ENCODE peak calls at places on chromosomes 1 and 21, in five cellular contexts. One of them, this sample, is unnamed.

GRCh38 chr1:156797212-156797871 is 19.3 kb downstream of the SH2D2A start:
- DNase-seq in Caco-2: peak
- DNase-seq in NCI-H1092: peak
- DNase-seq in HT-29: peak
- DNase-seq in substantia nigra: peak
- DNase-seq in this sample: peak

GRCh38 chr1:155455588-155456195 is 106.9 kb downstream of the ASH1L start:
- DNase-seq in Caco-2: no peak
- DNase-seq in NCI-H1092: no peak
- DNase-seq in HT-29: no peak
- DNase-seq in substantia nigra: no peak
- DNase-seq in this sample: no peak

GRCh38 chr1:110281363-110282290 is 57.5 kb upstream of the RBM15 start:
- DNase-seq in Caco-2: no peak
- DNase-seq in NCI-H1092: peak
- DNase-seq in HT-29: no peak
- DNase-seq in substantia nigra: no peak
- DNase-seq in this sample: peak

GRCh38 chr1:89525169-89525855 is 683 bp downstream of the LRRC8B start:
- DNase-seq in Caco-2: no peak
- DNase-seq in NCI-H1092: peak
- DNase-seq in HT-29: peak
- DNase-seq in substantia nigra: peak
- DNase-seq in this sample: no peak

GRCh38 chr21:43766734-43767497 is 9.2 kb downstream of the CSTB start:
- DNase-seq in Caco-2: peak
- DNase-seq in NCI-H1092: no peak
- DNase-seq in HT-29: peak
- DNase-seq in substantia nigra: no peak
- DNase-seq in this sample: no peak

GRCh38 chr1:39132505-39133339 is 71.8 kb upstream of the MACF1 start:
- DNase-seq in Caco-2: peak
- DNase-seq in NCI-H1092: peak
- DNase-seq in HT-29: peak
- DNase-seq in substantia nigra: no peak
- DNase-seq in this sample: peak

GRCh38 chr1:43238104-43238503 is 31.7 kb upstream of the TMEM125 start:
- DNase-seq in Caco-2: peak
- DNase-seq in NCI-H1092: peak
- DNase-seq in HT-29: peak
- DNase-seq in substantia nigra: peak
- DNase-seq in this sample: peak

GRCh38 chr1:19309123-19309813 is 2.7 kb downstream of the AKR7A2 start:
- DNase-seq in Caco-2: no peak
- DNase-seq in NCI-H1092: no peak
- DNase-seq in HT-29: no peak
- DNase-seq in substantia nigra: no peak
- DNase-seq in this sample: no peak

GRCh38 chr1:84133479-84133878 is 10.6 kb upstream of the PRKACB start:
- DNase-seq in Caco-2: no peak
- DNase-seq in NCI-H1092: no peak
- DNase-seq in HT-29: no peak
- DNase-seq in substantia nigra: no peak
- DNase-seq in this sample: no peak

GRCh38 chr1:228938248-228938891 is 203.1 kb downstream of the RHOU start:
- DNase-seq in Caco-2: no peak
- DNase-seq in NCI-H1092: peak
- DNase-seq in HT-29: no peak
- DNase-seq in substantia nigra: peak
- DNase-seq in this sample: no peak

GRCh38 chr1:74689800-74690696 is 16.5 kb upstream of the ERICH3 start:
- DNase-seq in Caco-2: peak
- DNase-seq in NCI-H1092: peak
- DNase-seq in HT-29: peak
- DNase-seq in substantia nigra: no peak
- DNase-seq in this sample: peak

GRCh38 chr1:25697426-25698220 is 81.0 kb downstream of the MAN1C1 start:
- DNase-seq in Caco-2: no peak
- DNase-seq in NCI-H1092: no peak
- DNase-seq in HT-29: no peak
- DNase-seq in substantia nigra: no peak
- DNase-seq in this sample: no peak

GRCh38 chr1:115714572-115715141 is 53.9 kb downstream of the CASQ2 start:
- DNase-seq in Caco-2: peak
- DNase-seq in NCI-H1092: no peak
- DNase-seq in HT-29: peak
- DNase-seq in substantia nigra: no peak
- DNase-seq in this sample: no peak

GRCh38 chr1:3021233-3021671 is at the start of gene ACTRT2:
- DNase-seq in Caco-2: no peak
- DNase-seq in NCI-H1092: no peak
- DNase-seq in HT-29: no peak
- DNase-seq in substantia nigra: no peak
- DNase-seq in this sample: no peak

GRCh38 chr1:175313672-175314225 is 121.2 kb upstream of the KIAA0040 start:
- DNase-seq in Caco-2: no peak
- DNase-seq in NCI-H1092: peak
- DNase-seq in HT-29: no peak
- DNase-seq in substantia nigra: no peak
- DNase-seq in this sample: no peak

GRCh38 chr1:3427711-3428704 is 26.5 kb upstream of the ARHGEF16 start:
- DNase-seq in Caco-2: no peak
- DNase-seq in NCI-H1092: no peak
- DNase-seq in HT-29: no peak
- DNase-seq in substantia nigra: no peak
- DNase-seq in this sample: no peak